ENCODE peak calls at places on chromosomes 13 and 19, in eight cellular contexts. One of them, this sample, is unnamed.

GRCh38 chr13:21047591-21048282 is 13.6 kb downstream of the LATS2 start:
- DNase-seq in left ventricle myocardium inferior: no peak
- DNase-seq in brain microvascular endothelial cell: no peak
- DNase-seq in HCT116: no peak
- DNase-seq in heart right ventricle: no peak
- DNase-seq in upper lobe of right lung: no peak
- DNase-seq in IMR-90: no peak
- DNase-seq in psoas muscle: no peak
- DNase-seq in this sample: no peak

GRCh38 chr13:41563501-41564001 is 106.2 kb downstream of the RGCC start:
- DNase-seq in left ventricle myocardium inferior: no peak
- DNase-seq in brain microvascular endothelial cell: peak
- DNase-seq in HCT116: no peak
- DNase-seq in heart right ventricle: no peak
- DNase-seq in upper lobe of right lung: no peak
- DNase-seq in IMR-90: peak
- DNase-seq in psoas muscle: no peak
- DNase-seq in this sample: no peak

GRCh38 chr13:45280751-45281634 is 60.0 kb downstream of the TPT1 start:
- DNase-seq in left ventricle myocardium inferior: peak
- DNase-seq in brain microvascular endothelial cell: peak
- DNase-seq in HCT116: peak
- DNase-seq in heart right ventricle: peak
- DNase-seq in upper lobe of right lung: peak
- DNase-seq in IMR-90: peak
- DNase-seq in psoas muscle: peak
- DNase-seq in this sample: peak

GRCh38 chr19:15280048-15280725 is 47.9 kb upstream of the EPHX3 start:
- DNase-seq in left ventricle myocardium inferior: peak
- DNase-seq in brain microvascular endothelial cell: no peak
- DNase-seq in HCT116: no peak
- DNase-seq in heart right ventricle: peak
- DNase-seq in upper lobe of right lung: no peak
- DNase-seq in IMR-90: peak
- DNase-seq in psoas muscle: peak
- DNase-seq in this sample: no peak

GRCh38 chr19:42255766-42256750 is 1.1 kb upstream of the ERF start:
- DNase-seq in left ventricle myocardium inferior: peak
- DNase-seq in brain microvascular endothelial cell: no peak
- DNase-seq in HCT116: no peak
- DNase-seq in heart right ventricle: peak
- DNase-seq in upper lobe of right lung: peak
- DNase-seq in IMR-90: peak
- DNase-seq in psoas muscle: peak
- DNase-seq in this sample: no peak

GRCh38 chr13:83450586-83450985 is 431.7 kb downstream of the SLITRK1 start:
- DNase-seq in left ventricle myocardium inferior: no peak
- DNase-seq in brain microvascular endothelial cell: no peak
- DNase-seq in HCT116: no peak
- DNase-seq in heart right ventricle: no peak
- DNase-seq in upper lobe of right lung: no peak
- DNase-seq in IMR-90: no peak
- DNase-seq in psoas muscle: no peak
- DNase-seq in this sample: no peak

GRCh38 chr13:93080587-93080986 is 146.0 kb upstream of the GPC6 start:
- DNase-seq in left ventricle myocardium inferior: no peak
- DNase-seq in brain microvascular endothelial cell: peak
- DNase-seq in HCT116: no peak
- DNase-seq in heart right ventricle: no peak
- DNase-seq in upper lobe of right lung: no peak
- DNase-seq in IMR-90: peak
- DNase-seq in psoas muscle: no peak
- DNase-seq in this sample: no peak

GRCh38 chr13:107133950-107134349 is 566.0 kb upstream of the ARGLU1 start:
- DNase-seq in left ventricle myocardium inferior: no peak
- DNase-seq in brain microvascular endothelial cell: no peak
- DNase-seq in HCT116: no peak
- DNase-seq in heart right ventricle: no peak
- DNase-seq in upper lobe of right lung: no peak
- DNase-seq in IMR-90: no peak
- DNase-seq in psoas muscle: no peak
- DNase-seq in this sample: no peak

GRCh38 chr19:3146677-3147100 is 10.9 kb downstream of the GNA15 start:
- DNase-seq in left ventricle myocardium inferior: no peak
- DNase-seq in brain microvascular endothelial cell: no peak
- DNase-seq in HCT116: no peak
- DNase-seq in heart right ventricle: peak
- DNase-seq in upper lobe of right lung: peak
- DNase-seq in IMR-90: no peak
- DNase-seq in psoas muscle: no peak
- DNase-seq in this sample: peak

GRCh38 chr13:30346159-30346788 is 38.9 kb upstream of the KATNAL1 start:
- DNase-seq in left ventricle myocardium inferior: no peak
- DNase-seq in brain microvascular endothelial cell: no peak
- DNase-seq in HCT116: no peak
- DNase-seq in heart right ventricle: no peak
- DNase-seq in upper lobe of right lung: no peak
- DNase-seq in IMR-90: no peak
- DNase-seq in psoas muscle: no peak
- DNase-seq in this sample: peak

GRCh38 chr19:14519860-14520407 is 1.7 kb upstream of the DNAJB1 start:
- DNase-seq in left ventricle myocardium inferior: no peak
- DNase-seq in brain microvascular endothelial cell: no peak
- DNase-seq in HCT116: peak
- DNase-seq in heart right ventricle: no peak
- DNase-seq in upper lobe of right lung: no peak
- DNase-seq in IMR-90: peak
- DNase-seq in psoas muscle: no peak
- DNase-seq in this sample: no peak

GRCh38 chr19:4776436-4777205 is 14.9 kb upstream of the FEM1A start:
- DNase-seq in left ventricle myocardium inferior: no peak
- DNase-seq in brain microvascular endothelial cell: no peak
- DNase-seq in HCT116: no peak
- DNase-seq in heart right ventricle: no peak
- DNase-seq in upper lobe of right lung: no peak
- DNase-seq in IMR-90: no peak
- DNase-seq in psoas muscle: peak
- DNase-seq in this sample: no peak

GRCh38 chr19:12994701-12995595 is at the start of gene NFIX:
- DNase-seq in left ventricle myocardium inferior: peak
- DNase-seq in brain microvascular endothelial cell: no peak
- DNase-seq in HCT116: no peak
- DNase-seq in heart right ventricle: peak
- DNase-seq in upper lobe of right lung: peak
- DNase-seq in IMR-90: peak
- DNase-seq in psoas muscle: peak
- DNase-seq in this sample: peak

GRCh38 chr19:2179095-2179494 is 15.4 kb downstream of the DOT1L start:
- DNase-seq in left ventricle myocardium inferior: no peak
- DNase-seq in brain microvascular endothelial cell: no peak
- DNase-seq in HCT116: no peak
- DNase-seq in heart right ventricle: no peak
- DNase-seq in upper lobe of right lung: no peak
- DNase-seq in IMR-90: no peak
- DNase-seq in psoas muscle: no peak
- DNase-seq in this sample: no peak

GRCh38 chr13:111328111-111328802 is 7.8 kb downstream of the TEX29 start:
- DNase-seq in left ventricle myocardium inferior: no peak
- DNase-seq in brain microvascular endothelial cell: no peak
- DNase-seq in HCT116: no peak
- DNase-seq in heart right ventricle: no peak
- DNase-seq in upper lobe of right lung: no peak
- DNase-seq in IMR-90: no peak
- DNase-seq in psoas muscle: no peak
- DNase-seq in this sample: no peak

GRCh38 chr13:38582133-38582532 is 104.7 kb upstream of the FREM2 start:
- DNase-seq in left ventricle myocardium inferior: no peak
- DNase-seq in brain microvascular endothelial cell: peak
- DNase-seq in HCT116: no peak
- DNase-seq in heart right ventricle: no peak
- DNase-seq in upper lobe of right lung: no peak
- DNase-seq in IMR-90: peak
- DNase-seq in psoas muscle: no peak
- DNase-seq in this sample: no peak

GRCh38 chr19:17073869-17074627 is 1.2 kb downstream of the HAUS8 start:
- DNase-seq in left ventricle myocardium inferior: no peak
- DNase-seq in brain microvascular endothelial cell: no peak
- DNase-seq in HCT116: no peak
- DNase-seq in heart right ventricle: no peak
- DNase-seq in upper lobe of right lung: no peak
- DNase-seq in IMR-90: peak
- DNase-seq in psoas muscle: no peak
- DNase-seq in this sample: no peak

GRCh38 chr19:38932425-38933179 is 1.9 kb downstream of the MRPS12 start:
- DNase-seq in left ventricle myocardium inferior: no peak
- DNase-seq in brain microvascular endothelial cell: peak
- DNase-seq in HCT116: peak
- DNase-seq in heart right ventricle: no peak
- DNase-seq in upper lobe of right lung: no peak
- DNase-seq in IMR-90: peak
- DNase-seq in psoas muscle: peak
- DNase-seq in this sample: peak

DNA sequence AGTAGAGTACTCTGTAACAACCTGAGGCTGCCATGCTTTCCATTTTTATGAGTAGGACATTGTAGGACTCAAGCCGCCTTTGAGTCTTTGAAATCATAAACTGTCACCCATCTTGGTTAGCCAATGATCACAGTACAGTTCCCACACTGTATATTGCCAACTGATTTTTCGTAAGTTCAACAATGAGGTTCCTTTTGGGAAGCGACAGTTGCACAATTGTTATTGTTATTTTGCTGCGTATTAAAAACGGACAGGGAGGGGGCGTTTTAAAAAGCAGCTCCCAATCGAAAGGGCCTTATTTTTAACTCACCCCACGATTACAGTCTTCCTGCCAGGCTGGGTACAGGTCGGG is 608 bp downstream of the SLC46A3 start:
- DNase-seq in left ventricle myocardium inferior: no peak
- DNase-seq in brain microvascular endothelial cell: no peak
- DNase-seq in HCT116: no peak
- DNase-seq in heart right ventricle: no peak
- DNase-seq in upper lobe of right lung: no peak
- DNase-seq in IMR-90: peak
- DNase-seq in psoas muscle: no peak
- DNase-seq in this sample: no peak
- H3K27ac ChIP-seq in left ventricle myocardium inferior: peak
- H3K27ac ChIP-seq in brain microvascular endothelial cell: peak
- H3K27ac ChIP-seq in HCT116: peak
- H3K27ac ChIP-seq in heart right ventricle: peak
- H3K27ac ChIP-seq in upper lobe of right lung: peak
- H3K27ac ChIP-seq in IMR-90: peak
- H3K27ac ChIP-seq in psoas muscle: peak
- H3K27ac ChIP-seq in this sample: peak

DNA sequence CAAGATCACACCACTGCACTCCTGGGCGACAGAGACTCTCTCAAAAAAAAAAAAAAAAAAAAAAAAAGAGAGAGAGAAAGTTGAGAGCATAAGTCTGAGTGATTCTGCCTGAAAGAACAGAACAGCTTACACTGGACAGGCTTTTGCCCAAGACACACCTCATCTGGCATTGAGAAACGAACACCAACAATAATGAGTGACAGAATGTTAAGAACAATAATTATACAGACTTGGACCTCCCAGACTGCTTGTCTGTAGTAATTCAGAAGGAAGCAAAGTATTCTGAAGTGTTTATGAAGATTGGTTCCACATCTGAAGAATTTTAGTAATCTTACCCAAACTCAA is 20.0 kb downstream of the ABCC4 start:
- DNase-seq in left ventricle myocardium inferior: no peak
- DNase-seq in brain microvascular endothelial cell: no peak
- DNase-seq in HCT116: no peak
- DNase-seq in heart right ventricle: no peak
- DNase-seq in upper lobe of right lung: no peak
- DNase-seq in IMR-90: no peak
- DNase-seq in psoas muscle: no peak
- DNase-seq in this sample: no peak
- H3K27ac ChIP-seq in left ventricle myocardium inferior: peak
- H3K27ac ChIP-seq in brain microvascular endothelial cell: no peak
- H3K27ac ChIP-seq in HCT116: no peak
- H3K27ac ChIP-seq in heart right ventricle: peak
- H3K27ac ChIP-seq in upper lobe of right lung: no peak
- H3K27ac ChIP-seq in IMR-90: peak
- H3K27ac ChIP-seq in psoas muscle: peak
- H3K27ac ChIP-seq in this sample: no peak

GRCh38 chr13:48265217-48265815 is 32.3 kb downstream of the ITM2B start:
- DNase-seq in left ventricle myocardium inferior: no peak
- DNase-seq in brain microvascular endothelial cell: no peak
- DNase-seq in HCT116: no peak
- DNase-seq in heart right ventricle: no peak
- DNase-seq in upper lobe of right lung: no peak
- DNase-seq in IMR-90: no peak
- DNase-seq in psoas muscle: no peak
- DNase-seq in this sample: no peak
- H3K27ac ChIP-seq in left ventricle myocardium inferior: no peak
- H3K27ac ChIP-seq in brain microvascular endothelial cell: no peak
- H3K27ac ChIP-seq in HCT116: no peak
- H3K27ac ChIP-seq in heart right ventricle: no peak
- H3K27ac ChIP-seq in upper lobe of right lung: no peak
- H3K27ac ChIP-seq in IMR-90: no peak
- H3K27ac ChIP-seq in psoas muscle: peak
- H3K27ac ChIP-seq in this sample: no peak

GRCh38 chr19:53664152-53664551 is 32.4 kb downstream of the DPRX start:
- DNase-seq in left ventricle myocardium inferior: no peak
- DNase-seq in brain microvascular endothelial cell: no peak
- DNase-seq in HCT116: no peak
- DNase-seq in heart right ventricle: no peak
- DNase-seq in upper lobe of right lung: no peak
- DNase-seq in IMR-90: no peak
- DNase-seq in psoas muscle: no peak
- DNase-seq in this sample: no peak

GRCh38 chr19:53660584-53660983 is 28.8 kb downstream of the DPRX start:
- DNase-seq in left ventricle myocardium inferior: no peak
- DNase-seq in brain microvascular endothelial cell: no peak
- DNase-seq in HCT116: no peak
- DNase-seq in heart right ventricle: no peak
- DNase-seq in upper lobe of right lung: no peak
- DNase-seq in IMR-90: no peak
- DNase-seq in psoas muscle: no peak
- DNase-seq in this sample: no peak

GRCh38 chr19:53664760-53665159 is 33.0 kb downstream of the DPRX start:
- DNase-seq in left ventricle myocardium inferior: no peak
- DNase-seq in brain microvascular endothelial cell: no peak
- DNase-seq in HCT116: no peak
- DNase-seq in heart right ventricle: no peak
- DNase-seq in upper lobe of right lung: no peak
- DNase-seq in IMR-90: no peak
- DNase-seq in psoas muscle: no peak
- DNase-seq in this sample: no peak

GRCh38 chr19:53659292-53659691 is 27.5 kb downstream of the DPRX start:
- DNase-seq in left ventricle myocardium inferior: no peak
- DNase-seq in brain microvascular endothelial cell: no peak
- DNase-seq in HCT116: no peak
- DNase-seq in heart right ventricle: no peak
- DNase-seq in upper lobe of right lung: no peak
- DNase-seq in IMR-90: no peak
- DNase-seq in psoas muscle: no peak
- DNase-seq in this sample: no peak

DNA sequence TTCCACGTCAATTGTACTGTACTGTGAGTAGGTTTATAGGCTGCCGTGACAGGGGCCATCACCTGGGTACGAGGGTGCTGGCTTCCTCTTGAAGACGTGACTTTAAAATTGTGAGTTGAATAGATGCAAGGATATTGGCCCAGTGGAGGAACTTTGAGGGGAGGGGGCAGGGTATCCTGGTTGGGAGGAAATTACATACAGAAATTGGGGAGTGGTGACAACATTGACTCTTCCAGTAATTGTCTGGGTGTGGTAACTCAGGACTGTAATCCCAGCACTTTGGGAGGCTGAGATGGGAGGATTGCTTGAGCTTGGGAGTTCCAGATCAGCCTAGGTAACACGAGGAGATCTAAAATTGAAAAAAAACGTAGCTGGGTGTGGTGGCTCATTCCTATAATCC is 30.4 kb downstream of the DPRX start:
- DNase-seq in left ventricle myocardium inferior: no peak
- DNase-seq in brain microvascular endothelial cell: no peak
- DNase-seq in HCT116: no peak
- DNase-seq in heart right ventricle: no peak
- DNase-seq in upper lobe of right lung: no peak
- DNase-seq in IMR-90: no peak
- DNase-seq in psoas muscle: no peak
- DNase-seq in this sample: no peak
- H3K27ac ChIP-seq in left ventricle myocardium inferior: no peak
- H3K27ac ChIP-seq in brain microvascular endothelial cell: no peak
- H3K27ac ChIP-seq in HCT116: no peak
- H3K27ac ChIP-seq in heart right ventricle: no peak
- H3K27ac ChIP-seq in upper lobe of right lung: no peak
- H3K27ac ChIP-seq in IMR-90: no peak
- H3K27ac ChIP-seq in psoas muscle: no peak
- H3K27ac ChIP-seq in this sample: no peak

This sample was measured in CD4-positive, alpha-beta T cell.